ENCODE peak calls at places on chromosomes 2 and 18, in six cellular contexts. C is cardiac muscle cell, S is MCF 10A, F is brain microvascular endothelial cell, D is SK-N-SH, R is AG09319. V is an unnamed sample.

GRCh38 chr2:218745559-218746469 is 35.2 kb downstream of the TTLL4 start:
- DNase-seq in R (no peak), C (no peak), S (peak; percentile 8), F (peak; percentile 18), D (no peak), V (peak; percentile 24)

GRCh38 chr2:25419678-25420242 is 78.0 kb upstream of the DNMT3A start:
- DNase-seq in S (no peak), F (no peak), R (no peak), C (no peak), D (no peak), V (no peak)

GRCh38 chr18:13868501-13869271 is 44.7 kb downstream of the MC5R start:
- DNase-seq in F (no peak), S (no peak), D (no peak), R (no peak), C (peak; percentile 11), V (no peak)

GRCh38 chr2:39696838-39697237 is 31.1 kb downstream of the TMEM178A start:
- DNase-seq in S (peak; percentile 25), D (peak; percentile 28), R (peak; percentile 8), F (peak; percentile 74), C (no peak), V (no peak)

GRCh38 chr2:121804340-121804739 is 48.9 kb downstream of the TSN start:
- DNase-seq in D (peak; percentile 85), R (no peak), C (peak; percentile 39), S (no peak), F (peak; percentile 9), V (no peak)

GRCh38 chr18:24560511-24560981 is 100.1 kb downstream of the HRH4 start:
- DNase-seq in F (no peak), S (peak; percentile 61), D (no peak), C (peak; percentile 30), R (no peak), V (no peak)

GRCh38 chr2:160582481-160583161 is 89.0 kb upstream of the RBMS1 start:
- DNase-seq in C (peak; percentile 68), D (no peak), R (peak; percentile 53), F (peak; percentile 73), S (peak; percentile 34), V (no peak)

GRCh38 chr2:97662895-97663625 is 784 bp downstream of the ACTR1B start:
- DNase-seq in F (peak; percentile 90), R (no peak), C (peak; percentile 14), D (peak; percentile 84), S (peak; percentile 70), V (peak; percentile 53)

GRCh38 chr2:102783506-102784189 is 21.8 kb downstream of the TMEM182 start:
- DNase-seq in D (no peak), R (no peak), F (no peak), S (no peak), C (no peak), V (no peak)

GRCh38 chr18:44637210-44638051 is 43.3 kb upstream of the SETBP1 start:
- DNase-seq in F (no peak), C (no peak), S (peak; percentile 64), D (no peak), R (no peak), V (no peak)

GRCh38 chr2:226673314-226673723 is 126.3 kb downstream of the IRS1 start:
- DNase-seq in R (peak; percentile 75), D (no peak), C (peak; percentile 38), F (peak; percentile 88), S (peak; percentile 78), V (no peak)

GRCh38 chr2:25844089-25844488 is 34.2 kb downstream of the ASXL2 start:
- DNase-seq in R (peak; percentile 19), D (no peak), C (no peak), S (peak; percentile 56), F (peak; percentile 47), V (no peak)

GRCh38 chr2:109507828-109508227 is 105.9 kb downstream of the SEPTIN10 start:
- DNase-seq in F (no peak), S (no peak), C (no peak), R (no peak), D (no peak), V (no peak)

GRCh38 chr2:173982918-173983317 is 17.7 kb upstream of the SP3 start:
- DNase-seq in S (peak; percentile 94), D (no peak), R (no peak), F (peak; percentile 25), C (no peak), V (no peak)

GRCh38 chr2:8756230-8756629 is 74.4 kb downstream of the ID2 start:
- DNase-seq in F (no peak), C (no peak), R (no peak), S (no peak), D (no peak), V (no peak)

GRCh38 chr18:2180586-2180985 is 390.7 kb downstream of the METTL4 start:
- DNase-seq in C (no peak), D (no peak), S (peak; percentile 15), R (no peak), F (no peak), V (no peak)
- TF ChIP-seq CTCF in C (no peak), D (no peak), S (no peak), R (no peak), F (no peak), V (no peak)

GRCh38 chr18:77062518-77063003 is 70.0 kb downstream of the MBP start:
- DNase-seq in D (no peak), F (peak; percentile 98), S (no peak), C (no peak), R (no peak), V (no peak)

GRCh38 chr18:77063256-77063655 is 69.3 kb downstream of the MBP start:
- DNase-seq in R (no peak), S (peak; percentile 62), D (no peak), C (no peak), F (peak; percentile 97), V (no peak)

GRCh38 chr18:77059294-77059916 is 73.2 kb downstream of the MBP start:
- DNase-seq in F (peak; percentile 91), S (peak; percentile 71), D (peak; percentile 67), R (no peak), C (peak; percentile 50), V (peak; percentile 50)

GRCh38 chr18:77061291-77061945 is 71.2 kb downstream of the MBP start:
- DNase-seq in R (no peak), F (peak; percentile 64), D (no peak), S (no peak), C (no peak), V (no peak)

DNA sequence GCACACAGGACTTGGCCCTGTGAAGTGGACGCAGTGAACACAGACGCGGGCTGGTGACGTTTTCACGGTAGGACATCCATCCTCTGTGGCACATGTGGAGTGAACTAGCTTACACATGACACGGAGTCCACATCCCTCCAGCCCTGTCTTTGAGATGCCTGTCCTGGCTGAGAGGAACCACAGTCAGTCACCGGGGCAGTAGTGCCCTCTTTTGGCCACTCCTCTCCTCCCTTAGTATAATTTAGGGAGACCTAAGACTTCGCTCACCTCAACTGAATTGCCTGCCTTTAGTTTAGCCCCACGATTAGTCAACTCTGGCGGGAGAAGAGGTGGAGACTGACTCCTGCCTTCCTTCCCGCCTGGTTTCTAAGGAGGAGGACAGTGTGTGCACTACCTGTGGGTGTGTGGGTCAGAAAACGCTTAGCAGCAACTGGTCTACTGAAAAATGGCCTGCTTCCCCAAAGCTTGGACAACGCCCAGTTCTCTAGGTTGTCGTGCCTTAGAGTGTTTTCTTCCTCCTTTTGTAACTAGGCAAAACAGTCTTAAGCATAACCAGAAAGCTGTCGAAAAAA is 70.6 kb downstream of the MBP start:
- DNase-seq in C (no peak), D (no peak), R (no peak), F (peak; percentile 91), S (no peak), V (no peak)
- TF ChIP-seq CTCF in C (no peak), D (no peak), R (no peak), F (peak; percentile 38), S (no peak), V (no peak)

DNA sequence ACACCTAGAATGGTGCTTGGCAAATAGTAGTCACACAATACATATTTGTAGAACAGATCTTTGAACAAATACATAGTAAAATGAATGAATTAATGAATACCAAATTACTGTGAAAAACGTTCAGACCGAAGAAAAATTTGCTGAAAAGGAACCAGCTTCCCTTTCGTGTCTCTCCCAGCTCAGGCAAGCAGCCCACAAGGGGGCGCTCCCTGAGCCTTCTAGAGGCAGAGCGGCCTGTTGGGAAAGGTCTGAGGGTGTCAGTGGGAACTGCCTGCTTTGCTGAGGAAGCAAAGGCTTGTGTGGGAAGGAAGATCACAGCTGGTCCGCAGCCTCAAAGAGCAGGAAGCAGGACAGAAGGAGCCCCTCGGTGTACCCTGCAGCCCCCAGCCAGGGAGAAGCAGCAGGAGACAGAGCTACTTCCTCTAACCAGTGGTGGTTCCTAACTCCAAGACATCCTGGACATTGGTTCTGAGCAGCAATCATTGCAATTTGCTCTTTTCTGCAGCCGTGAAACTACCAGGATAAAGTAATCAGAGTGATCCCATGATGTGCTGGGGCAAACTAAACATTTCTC is 231.1 kb downstream of the ANKRD30B start:
- DNase-seq in C (peak; percentile 0), D (peak; percentile 47), S (peak; percentile 81), R (peak; percentile 18), F (no peak), V (no peak)
- TF ChIP-seq CTCF in C (no peak), D (peak; percentile 79), S (peak; percentile 52), R (peak; percentile 80), F (peak; percentile 73), V (no peak)

DNA sequence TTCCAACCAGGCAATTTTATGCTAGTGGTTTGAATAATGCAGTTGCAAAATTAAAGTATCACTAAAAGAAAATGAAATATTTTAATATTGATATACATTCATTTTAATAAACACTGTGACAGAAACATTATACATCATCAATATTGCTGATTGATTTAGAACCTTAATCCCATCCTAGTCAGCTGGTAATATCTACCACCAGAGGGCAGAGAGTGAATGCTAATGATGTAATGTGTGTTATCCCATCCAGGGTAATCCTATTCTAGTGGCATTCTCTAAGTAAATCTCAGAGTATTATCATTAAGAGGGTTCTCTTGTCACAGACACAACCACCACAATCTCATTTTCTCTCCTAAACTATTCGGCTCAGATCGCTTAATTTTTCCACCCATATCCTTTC is 477.4 kb downstream of the CPS1 start:
- DNase-seq in C (peak; percentile 20), D (peak; percentile 6), F (peak; percentile 11), S (peak; percentile 24), R (no peak), V (no peak)
- TF ChIP-seq CTCF in C (peak; percentile 41), D (peak; percentile 52), F (peak; percentile 48), S (peak; percentile 15), R (no peak), V (peak; percentile 69)